ENCODE peak calls at places on chromosomes 1 and 21, in five cellular contexts. V is psoas muscle, J is IMR-90, Z is GM06990, B is GM23338. Y is an unnamed sample.

GRCh38 chr1:8121261-8122159 is 95.4 kb upstream of the ERRFI1 start:
- DNase-seq in V (no peak), J (peak; percentile 94), Z (no peak), B (no peak), Y (no peak)

GRCh38 chr1:228530086-228530758 is 43.0 kb downstream of the RNF187 start:
- DNase-seq in V (no peak), J (no peak), Z (no peak), B (no peak), Y (no peak)

GRCh38 chr1:5725855-5726585 is 266.2 kb downstream of the NPHP4 start:
- DNase-seq in V (no peak), J (no peak), Z (no peak), B (no peak), Y (no peak)

GRCh38 chr1:239997515-239998311 is 94.0 kb upstream of the FMN2 start:
- DNase-seq in V (no peak), J (no peak), Z (no peak), B (peak; percentile 83), Y (no peak)

GRCh38 chr1:196773713-196774112 is 927 bp upstream of the CFHR3 start:
- DNase-seq in V (no peak), J (no peak), Z (no peak), B (no peak), Y (no peak)

GRCh38 chr1:158527190-158527815 is 26.9 kb downstream of the OR6Y1 start:
- DNase-seq in V (no peak), J (peak; percentile 27), Z (no peak), B (peak; percentile 75), Y (no peak)

GRCh38 chr1:151574575-151575529 is 34.7 kb downstream of the TUFT1 start:
- DNase-seq in V (no peak), J (peak; percentile 87), Z (no peak), B (no peak), Y (no peak)

GRCh38 chr1:11708554-11709350 is 17.2 kb downstream of the DRAXIN start:
- DNase-seq in V (no peak), J (no peak), Z (no peak), B (no peak), Y (no peak)

GRCh38 chr1:6743189-6744101 is 41.8 kb upstream of the CAMTA1 start:
- DNase-seq in V (peak; percentile 65), J (peak; percentile 77), Z (peak; percentile 56), B (peak; percentile 48), Y (no peak)

GRCh38 chr1:57138432-57139078 is 172.7 kb upstream of the C8B start:
- DNase-seq in V (no peak), J (no peak), Z (no peak), B (no peak), Y (no peak)

GRCh38 chr1:101438359-101438758 is 201.5 kb downstream of the S1PR1 start:
- DNase-seq in V (no peak), J (peak; percentile 2), Z (no peak), B (peak; percentile 52), Y (no peak)

GRCh38 chr1:56404561-56405030 is 174.8 kb downstream of the PLPP3 start:
- DNase-seq in V (peak; percentile 73), J (no peak), Z (no peak), B (no peak), Y (no peak)

GRCh38 chr1:220817907-220818306 is 31.2 kb downstream of the MTARC1 start:
- DNase-seq in V (no peak), J (peak; percentile 52), Z (no peak), B (no peak), Y (no peak)

GRCh38 chr1:152533327-152533938 is 19.2 kb downstream of the CRCT1 start:
- DNase-seq in V (no peak), J (peak; percentile 15), Z (no peak), B (peak; percentile 92), Y (no peak)

GRCh38 chr1:29802181-29803068 is 566.1 kb downstream of the PTPRU start:
- DNase-seq in V (no peak), J (no peak), Z (no peak), B (no peak), Y (no peak)

GRCh38 chr1:39711359-39712340 is 20.4 kb upstream of the HPCAL4 start:
- DNase-seq in V (no peak), J (peak; percentile 30), Z (no peak), B (peak; percentile 95), Y (no peak)

GRCh38 chr21:34857122-34857713 is 188.4 kb downstream of the CLIC6 start:
- DNase-seq in V (no peak), J (no peak), Z (no peak), B (no peak), Y (no peak)

GRCh38 chr1:226872455-226872854 is 2.0 kb downstream of the PSEN2 start:
- DNase-seq in V (no peak), J (peak; percentile 71), Z (no peak), B (no peak), Y (no peak)

GRCh38 chr1:235649722-235650163 is at the start of gene GNG4:
- DNase-seq in V (no peak), J (no peak), Z (no peak), B (peak; percentile 75), Y (no peak)

GRCh38 chr1:63326473-63327380 is 4.4 kb downstream of the FOXD3 start:
- DNase-seq in V (no peak), J (peak; percentile 6), Z (no peak), B (peak; percentile 65), Y (no peak)

GRCh38 chr1:145994391-145995120 is 1.8 kb downstream of the TXNIP start:
- DNase-seq in V (peak; percentile 68), J (no peak), Z (no peak), B (no peak), Y (no peak)

GRCh38 chr1:145992958-145993617 is 3.3 kb downstream of the TXNIP start:
- DNase-seq in V (no peak), J (no peak), Z (no peak), B (no peak), Y (no peak)

GRCh38 chr1:145991799-145992412 is 4.5 kb downstream of the TXNIP start:
- DNase-seq in V (peak; percentile 67), J (no peak), Z (no peak), B (no peak), Y (no peak)

GRCh38 chr1:145993618-145994390 is 2.6 kb downstream of the TXNIP start:
- DNase-seq in V (no peak), J (no peak), Z (no peak), B (no peak), Y (no peak)

GRCh38 chr1:145992502-145992936 is 3.9 kb downstream of the TXNIP start:
- DNase-seq in V (peak; percentile 70), J (no peak), Z (no peak), B (no peak), Y (no peak)
- H3K4me3 ChIP-seq in V (peak overlapping the region; percentile 80), J (no peak overlapping the region), Z (no peak overlapping the region), B (no peak overlapping the region), Y (peak overlapping the region; percentile 88)

DNA sequence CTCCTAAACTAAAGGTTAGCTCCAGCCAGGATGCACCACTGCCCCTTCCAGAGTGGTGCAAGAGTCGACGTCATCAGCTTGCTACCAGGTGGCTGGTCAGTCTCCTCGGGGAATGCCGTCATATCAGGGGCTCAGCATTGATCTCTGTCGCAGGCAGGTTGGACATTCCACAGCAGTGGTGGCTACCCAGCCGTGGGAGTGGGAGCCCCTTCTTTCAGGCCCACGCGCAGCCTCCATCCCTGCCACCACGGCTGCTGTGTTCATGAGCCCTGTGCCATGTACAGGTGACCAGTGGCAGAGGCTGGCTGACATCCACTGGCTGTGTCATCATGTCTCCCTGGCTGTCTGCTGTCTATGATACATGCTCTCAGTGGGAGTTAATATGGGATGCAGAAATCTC is 25.5 kb downstream of the IL10RB start:
- DNase-seq in V (no peak), J (no peak), Z (no peak), B (no peak), Y (no peak)
- H3K27me3 ChIP-seq in V (no peaks in the 10 kb centered on the region), J (no peaks in the 10 kb centered on the region), Z (no peaks in the 10 kb centered on the region), B (no peaks in the 10 kb centered on the region), Y (no peaks in the 10 kb centered on the region)

DNA sequence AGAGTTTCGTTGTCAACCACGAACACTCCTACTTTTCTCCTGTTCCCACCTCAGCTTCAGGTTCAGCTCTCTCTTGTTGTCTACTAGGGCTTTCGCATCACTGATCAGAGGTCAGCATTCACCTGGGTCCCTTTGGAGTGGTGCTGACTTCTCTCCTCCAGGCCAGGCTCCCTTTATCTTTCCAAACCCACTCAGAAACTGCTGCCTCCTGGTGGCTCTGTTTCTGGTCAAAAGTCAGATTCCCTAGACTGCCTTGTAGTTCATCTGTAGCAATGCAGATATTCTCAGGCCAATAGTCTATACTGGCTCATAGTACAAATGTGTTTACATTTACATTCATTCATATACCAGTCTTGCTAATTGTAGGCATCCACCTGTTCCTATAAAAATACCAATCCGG is 6.4 kb upstream of the ERI3 start:
- DNase-seq in V (no peak), J (no peak), Z (no peak), B (peak; percentile 49), Y (no peak)
- TF ChIP-seq CTCF in V (no peak), J (peak; percentile 12), Z (no peak), B (peak; percentile 55), Y (no peak)

GRCh38 chr1:51516639-51517158 is 2.4 kb downstream of the EPS15 start:
- DNase-seq in V (no peak), J (peak; percentile 13), Z (no peak), B (no peak), Y (no peak)
- H3K4me3 ChIP-seq in V (peak overlapping the region; percentile 83), J (no peak overlapping the region), Z (peak overlapping the region; percentile 93), B (no peak overlapping the region), Y (peak overlapping the region; percentile 74)

DNA sequence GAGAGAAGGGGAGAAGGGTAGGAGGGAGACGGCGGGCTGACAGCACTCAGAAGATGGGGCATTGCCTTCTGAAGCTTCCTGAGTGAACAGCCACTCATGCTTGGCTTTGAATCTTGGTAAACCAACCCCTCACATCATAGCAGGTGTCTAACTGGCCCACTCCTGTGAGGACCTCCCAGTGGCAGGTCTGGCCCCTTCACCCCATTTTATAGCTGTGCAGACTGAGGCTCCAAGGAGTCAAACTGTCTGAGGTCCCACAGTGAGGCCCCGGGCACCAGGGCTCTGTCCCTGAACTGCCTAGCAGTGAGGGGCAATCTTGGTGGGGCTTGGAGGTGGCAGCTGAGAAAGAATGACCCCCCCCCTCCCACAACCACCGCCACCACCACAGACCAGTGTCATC is 41.0 kb downstream of the SDC3 start:
- DNase-seq in V (no peak), J (no peak), Z (no peak), B (no peak), Y (no peak)
- H3K27me3 ChIP-seq in V (no peaks in the 10 kb centered on the region), J (no peaks in the 10 kb centered on the region), Z (peaks cover 5% of the 10 kb centered on the region), B (no peaks in the 10 kb centered on the region), Y (no peaks in the 10 kb centered on the region)

DNA sequence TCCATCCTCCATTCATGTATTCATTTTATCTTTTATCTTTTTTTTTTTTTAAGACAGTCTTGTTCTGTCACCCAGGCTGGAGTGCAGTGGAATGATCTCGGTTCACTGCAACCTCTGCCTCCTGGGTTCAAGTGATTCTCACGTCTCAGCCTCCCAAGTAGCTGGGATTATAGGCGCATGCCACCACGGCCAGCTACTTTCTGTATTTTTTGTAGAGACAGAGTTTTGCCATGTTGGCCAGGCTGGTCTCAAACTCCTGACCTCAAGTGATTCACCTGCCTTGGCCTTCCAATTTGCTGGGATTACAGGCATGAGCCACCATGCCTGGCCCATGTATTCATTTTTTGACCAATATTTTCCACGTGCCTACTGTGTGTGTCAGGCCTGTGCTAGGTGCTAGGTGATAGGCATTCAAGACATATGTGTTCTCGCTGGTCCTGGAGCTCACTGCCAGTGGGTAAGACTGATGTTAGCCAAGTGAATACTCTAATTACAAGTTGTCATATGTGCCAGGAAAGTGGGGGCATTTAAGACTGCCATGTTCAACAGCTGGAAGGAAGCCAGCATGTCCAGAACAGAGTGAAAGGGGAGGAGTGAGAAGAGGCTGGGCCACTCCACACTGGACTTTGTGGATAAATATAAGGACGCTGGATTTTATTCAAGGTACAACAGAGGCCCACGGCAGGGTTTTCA is 5.3 kb upstream of the CELSR2 start:
- DNase-seq in V (no peak), J (no peak), Z (no peak), B (no peak), Y (no peak)
- TF ChIP-seq CTCF in V (no peak), J (no peak), Z (no peak), B (no peak), Y (no peak)